ENCODE peak calls at places on chromosomes 11 and 22, in four cellular contexts. F is fibroblast of lung; K is suprapubic skin; M is CD8-positive, alpha-beta memory T cell. C is an unnamed sample. For H3K9me3 and H3K27me3, the result is how much of the 10 kb centered on the place peaks cover.

GRCh38 chr22:24599514-24599913 is 3.5 kb upstream of the GGT1 start:
- DNase-seq in F (no peak), K (no peak), M (no peak), C (no peak)

GRCh38 chr11:65491614-65492386 is 7.0 kb upstream of the MALAT1 start:
- DNase-seq in F (peak), K (peak), M (no peak), C (no peak)

GRCh38 chr11:122633219-122633829 is 22.2 kb upstream of the UBASH3B start:
- DNase-seq in F (peak), K (no peak), M (peak), C (no peak)

GRCh38 chr11:126604461-126604860 is 249.0 kb downstream of the ST3GAL4 start:
- DNase-seq in F (no peak), K (peak), M (no peak), C (no peak)

GRCh38 chr11:117199061-117199915 is at the start of gene TAGLN:
- DNase-seq in F (peak), K (no peak), M (no peak), C (no peak)

GRCh38 chr11:35009941-35010337 is 93.5 kb downstream of the PDHX start:
- DNase-seq in F (no peak), K (no peak), M (no peak), C (no peak)

GRCh38 chr11:6646631-6647281 is 8.9 kb downstream of the DCHS1 start:
- DNase-seq in F (no peak), K (no peak), M (peak), C (no peak)

GRCh38 chr22:33386270-33386669 is 328.1 kb upstream of the SYN3 start:
- DNase-seq in F (no peak), K (no peak), M (no peak), C (no peak)

DNA sequence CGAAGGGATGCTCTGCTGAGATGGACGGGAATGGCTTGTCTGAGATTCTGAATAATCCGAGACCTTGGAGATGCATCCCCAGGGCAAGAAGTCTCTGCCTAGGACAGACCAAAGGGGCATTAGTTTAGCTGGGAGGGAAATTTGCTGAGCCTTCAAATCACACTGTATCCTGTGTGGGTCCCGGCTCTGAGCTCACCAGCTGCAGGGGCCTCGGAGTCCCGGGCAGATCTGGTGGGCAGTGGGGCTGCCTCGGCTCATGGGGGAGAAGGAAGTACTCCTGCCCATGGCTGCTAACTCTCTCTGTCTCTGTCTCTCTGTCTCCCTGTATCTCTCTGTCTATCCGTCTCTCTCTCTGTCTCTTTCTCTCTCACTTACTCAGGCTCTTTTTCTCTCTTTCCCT is 522.4 kb downstream of the TBC1D22A start:
- DNase-seq in F (no peak), K (no peak), M (no peak), C (no peak)
- H3K9me3 ChIP-seq in F (under half), K (under half), M (under half), C (under half)

GRCh38 chr22:37231406-37232139 is 12.5 kb downstream of the RAC2 start:
- DNase-seq in F (no peak), K (no peak), M (peak), C (peak)

GRCh38 chr22:37229805-37230672 is 14.0 kb downstream of the RAC2 start:
- DNase-seq in F (peak), K (no peak), M (peak), C (peak)

GRCh38 chr22:37230673-37231405 is 13.2 kb downstream of the RAC2 start:
- DNase-seq in F (peak), K (no peak), M (peak), C (peak)

GRCh38 chr22:37233751-37234631 is 10.1 kb downstream of the RAC2 start:
- DNase-seq in F (no peak), K (no peak), M (peak), C (no peak)

DNA sequence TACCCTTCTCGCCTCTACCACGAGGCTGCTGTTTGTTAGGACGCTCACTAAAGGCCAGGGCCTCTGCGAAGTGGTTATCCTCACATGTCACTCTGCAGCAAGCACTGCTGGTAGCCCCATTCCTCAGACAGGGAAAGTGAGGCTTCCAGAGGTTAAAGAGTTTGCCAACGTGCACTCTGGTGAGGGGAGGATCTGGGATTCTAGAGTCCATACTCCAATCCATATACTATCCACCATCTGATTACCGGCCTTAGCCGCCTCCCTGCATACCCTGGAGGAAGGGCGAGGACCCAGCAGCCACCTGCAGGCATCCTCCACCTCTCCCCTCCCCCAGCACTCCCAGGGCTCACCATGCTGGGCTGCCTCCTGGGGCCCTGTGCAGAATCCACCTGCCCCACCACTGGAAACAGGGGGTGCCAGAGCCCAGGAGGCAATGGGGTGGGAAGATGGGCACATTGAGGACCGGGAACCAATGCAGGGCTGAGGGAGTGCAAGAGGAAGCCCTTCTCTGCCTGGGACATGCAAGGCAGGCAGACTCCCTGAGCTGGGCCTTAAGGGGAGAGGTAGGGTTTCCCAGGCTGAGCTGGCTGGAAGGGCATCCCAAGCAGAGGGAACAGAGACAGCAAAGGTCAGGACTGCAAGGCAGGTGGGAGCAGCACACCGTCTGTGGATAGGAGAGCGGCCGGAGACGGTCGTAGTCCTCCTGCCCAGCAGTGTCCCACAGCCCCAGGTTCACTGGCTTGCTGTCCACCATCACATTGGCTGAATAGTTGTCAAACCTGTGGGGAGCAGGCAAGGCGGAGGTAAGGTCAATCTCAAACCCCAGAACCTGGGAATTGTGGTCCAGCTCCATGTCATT is 11.7 kb downstream of the RAC2 start:
- DNase-seq in F (no peak), K (no peak), M (peak), C (no peak)
- H3K27ac ChIP-seq in F (no peak), K (no peak), M (no peak), C (peak)

DNA sequence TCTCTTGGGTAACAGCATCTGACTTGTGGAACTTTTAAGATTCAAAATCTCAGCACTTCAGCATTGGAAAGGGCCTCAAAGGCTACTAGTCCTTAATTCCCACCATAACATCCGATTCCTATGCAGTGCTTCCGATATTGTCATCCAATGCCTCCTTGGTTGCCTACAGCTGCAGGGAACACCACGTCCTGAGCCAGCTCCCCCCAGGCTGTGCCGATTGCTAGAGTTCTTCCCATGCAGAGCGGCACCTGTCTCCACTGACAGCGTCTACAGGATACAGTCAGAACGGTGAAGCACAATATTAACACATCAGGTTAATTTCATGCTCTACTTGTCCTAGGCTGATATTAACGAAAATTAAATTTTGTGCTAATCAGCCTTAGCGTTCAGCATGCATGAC is 65.8 kb upstream of the E2F8 start:
- DNase-seq in F (no peak), K (no peak), M (no peak), C (no peak)
- H3K27me3 ChIP-seq in F (under half), K (under half), M (under half), C (under half)

GRCh38 chr22:16964366-16964765 is 43.7 kb downstream of the GAB4 start:
- DNase-seq in F (no peak), K (no peak), M (no peak), C (no peak)
- H3K9me3 ChIP-seq in F (under half), K (under half), M (under half), C (under half)

GRCh38 chr11:61917357-61918109 is at the start of gene RAB3IL1:
- DNase-seq in F (peak), K (peak), M (no peak), C (no peak)
- H3K27ac ChIP-seq in F (no peak), K (peak), M (peak), C (no peak)

DNA sequence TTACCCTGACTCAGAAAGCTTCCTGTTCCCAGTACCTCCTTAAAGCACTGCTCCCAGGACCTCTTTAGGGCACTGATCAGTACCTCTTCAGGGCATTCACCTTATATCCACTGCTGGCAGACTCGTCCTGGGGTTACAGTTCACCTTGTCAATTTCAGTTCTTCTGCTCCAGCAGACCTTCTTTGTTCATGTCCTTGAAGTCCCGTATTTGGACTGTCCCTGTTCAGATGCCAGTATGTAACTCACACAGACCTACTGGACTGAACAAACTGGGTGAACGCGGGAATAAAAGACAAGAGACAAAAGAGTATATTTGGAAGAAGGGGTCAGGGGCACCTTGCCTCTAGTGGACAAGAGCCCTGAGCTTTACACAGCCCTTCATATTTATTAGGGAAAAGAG is 31.8 kb upstream of the NCAM1 start:
- DNase-seq in F (no peak), K (no peak), M (no peak), C (no peak)
- H3K27me3 ChIP-seq in F (under half), K (under half), M (under half), C (under half)

GRCh38 chr22:19547620-19548019 is 23.4 kb upstream of the CLDN5 start:
- DNase-seq in F (no peak), K (no peak), M (no peak), C (no peak)
- H3K9me3 ChIP-seq in F (under half), K (under half), M (under half), C (under half)

C was measured in CD4-positive, alpha-beta T cell.